ENCODE peak calls at places on chromosomes 5 and 9, in four cellular contexts. One of them, this sample, is unnamed.

GRCh38 chr9:127779136-127779981 is 893 bp upstream of the SH2D3C start:
- DNase-seq in astrocyte: no peak
- DNase-seq in right lobe of liver: peak; percentile 58
- DNase-seq in coronary artery: no peak
- DNase-seq in this sample: no peak

GRCh38 chr5:74424162-74424868 is 216.2 kb downstream of the ENC1 start:
- DNase-seq in astrocyte: peak; percentile 27
- DNase-seq in right lobe of liver: no peak
- DNase-seq in coronary artery: no peak
- DNase-seq in this sample: no peak

GRCh38 chr5:168898261-168898911 is 319.2 kb upstream of the PANK3 start:
- DNase-seq in astrocyte: no peak
- DNase-seq in right lobe of liver: no peak
- DNase-seq in coronary artery: no peak
- DNase-seq in this sample: no peak

GRCh38 chr9:116208417-116209232 is 55.0 kb downstream of the PAPPA start:
- DNase-seq in astrocyte: no peak
- DNase-seq in right lobe of liver: no peak
- DNase-seq in coronary artery: no peak
- DNase-seq in this sample: no peak

GRCh38 chr9:129584136-129584535 is 36.8 kb downstream of the C9orf50 start:
- DNase-seq in astrocyte: peak; percentile 71
- DNase-seq in right lobe of liver: no peak
- DNase-seq in coronary artery: peak; percentile 83
- DNase-seq in this sample: peak; percentile 51

GRCh38 chr5:9544056-9544455 is 1.8 kb downstream of the SEMA5A start:
- DNase-seq in astrocyte: no peak
- DNase-seq in right lobe of liver: no peak
- DNase-seq in coronary artery: no peak
- DNase-seq in this sample: no peak

GRCh38 chr5:176816043-176816745 is 5.8 kb downstream of the UNC5A start:
- DNase-seq in astrocyte: no peak
- DNase-seq in right lobe of liver: no peak
- DNase-seq in coronary artery: no peak
- DNase-seq in this sample: no peak

GRCh38 chr9:33233659-33234335 is 6.2 kb upstream of the SPINK4 start:
- DNase-seq in astrocyte: peak; percentile 90
- DNase-seq in right lobe of liver: no peak
- DNase-seq in coronary artery: no peak
- DNase-seq in this sample: no peak

GRCh38 chr5:172954751-172955159 is 4.5 kb upstream of the RPL26L1 start:
- DNase-seq in astrocyte: no peak
- DNase-seq in right lobe of liver: no peak
- DNase-seq in coronary artery: peak; percentile 64
- DNase-seq in this sample: no peak

GRCh38 chr5:67774153-67774552 is 441.4 kb upstream of the PIK3R1 start:
- DNase-seq in astrocyte: peak; percentile 36
- DNase-seq in right lobe of liver: no peak
- DNase-seq in coronary artery: no peak
- DNase-seq in this sample: no peak

GRCh38 chr9:129697956-129698757 is 32.7 kb downstream of the PRRX2 start:
- DNase-seq in astrocyte: peak; percentile 12
- DNase-seq in right lobe of liver: no peak
- DNase-seq in coronary artery: peak; percentile 84
- DNase-seq in this sample: peak; percentile 81

GRCh38 chr9:137452761-137453642 is 6.1 kb downstream of the NSMF start:
- DNase-seq in astrocyte: no peak
- DNase-seq in right lobe of liver: peak; percentile 72
- DNase-seq in coronary artery: no peak
- DNase-seq in this sample: peak; percentile 36

GRCh38 chr5:173314166-173314952 is 13.9 kb downstream of the STC2 start:
- DNase-seq in astrocyte: no peak
- DNase-seq in right lobe of liver: no peak
- DNase-seq in coronary artery: no peak
- DNase-seq in this sample: no peak

GRCh38 chr5:98468188-98468869 is 305.1 kb upstream of the RGMB start:
- DNase-seq in astrocyte: peak; percentile 92
- DNase-seq in right lobe of liver: no peak
- DNase-seq in coronary artery: no peak
- DNase-seq in this sample: no peak

GRCh38 chr9:37583522-37584121 is 7.4 kb upstream of the FBXO10 start:
- DNase-seq in astrocyte: no peak
- DNase-seq in right lobe of liver: no peak
- DNase-seq in coronary artery: no peak
- DNase-seq in this sample: no peak

GRCh38 chr5:143040622-143041021 is 270.4 kb downstream of the ARHGAP26 start:
- DNase-seq in astrocyte: no peak
- DNase-seq in right lobe of liver: no peak
- DNase-seq in coronary artery: no peak
- DNase-seq in this sample: no peak

GRCh38 chr9:71097696-71098095 is 23.7 kb downstream of the TRPM3 start:
- DNase-seq in astrocyte: no peak
- DNase-seq in right lobe of liver: no peak
- DNase-seq in coronary artery: no peak
- DNase-seq in this sample: no peak

GRCh38 chr5:14439087-14439841 is 142.3 kb upstream of the OTULINL start:
- DNase-seq in astrocyte: no peak
- DNase-seq in right lobe of liver: no peak
- DNase-seq in coronary artery: no peak
- DNase-seq in this sample: no peak

GRCh38 chr5:60852940-60853339 is 8.9 kb upstream of the ELOVL7 start:
- DNase-seq in astrocyte: no peak
- DNase-seq in right lobe of liver: no peak
- DNase-seq in coronary artery: no peak
- DNase-seq in this sample: no peak

GRCh38 chr5:168407222-168407621 is 79.0 kb upstream of the RARS1 start:
- DNase-seq in astrocyte: peak; percentile 34
- DNase-seq in right lobe of liver: no peak
- DNase-seq in coronary artery: no peak
- DNase-seq in this sample: no peak

GRCh38 chr5:78345485-78345884 is 14.9 kb upstream of the SCAMP1 start:
- DNase-seq in astrocyte: peak; percentile 44
- DNase-seq in right lobe of liver: no peak
- DNase-seq in coronary artery: no peak
- DNase-seq in this sample: no peak

GRCh38 chr5:161064297-161064696 is 212.3 kb upstream of the ATP10B start:
- DNase-seq in astrocyte: no peak
- DNase-seq in right lobe of liver: no peak
- DNase-seq in coronary artery: no peak
- DNase-seq in this sample: no peak

GRCh38 chr5:109805472-109805871 is 115.7 kb downstream of the MAN2A1 start:
- DNase-seq in astrocyte: no peak
- DNase-seq in right lobe of liver: no peak
- DNase-seq in coronary artery: no peak
- DNase-seq in this sample: no peak

GRCh38 chr5:142821733-142822487 is 51.7 kb downstream of the ARHGAP26 start:
- DNase-seq in astrocyte: peak; percentile 94
- DNase-seq in right lobe of liver: no peak
- DNase-seq in coronary artery: no peak
- DNase-seq in this sample: no peak

GRCh38 chr5:164224772-164225171 is 719.4 kb downstream of the MAT2B start:
- DNase-seq in astrocyte: no peak
- DNase-seq in right lobe of liver: no peak
- DNase-seq in coronary artery: no peak
- DNase-seq in this sample: no peak

GRCh38 chr5:65646938-65647337 is 22.1 kb downstream of the SHLD3 start:
- DNase-seq in astrocyte: no peak
- DNase-seq in right lobe of liver: no peak
- DNase-seq in coronary artery: no peak
- DNase-seq in this sample: no peak

GRCh38 chr9:131398204-131398603 is 4.3 kb downstream of the PRRC2B start:
- DNase-seq in astrocyte: peak; percentile 64
- DNase-seq in right lobe of liver: peak; percentile 44
- DNase-seq in coronary artery: no peak
- DNase-seq in this sample: no peak

GRCh38 chr5:149583394-149583793 is 2.1 kb downstream of the ARHGEF37 start:
- DNase-seq in astrocyte: no peak
- DNase-seq in right lobe of liver: peak; percentile 66
- DNase-seq in coronary artery: no peak
- DNase-seq in this sample: no peak

GRCh38 chr9:75235632-75236031 is 147.3 kb downstream of the OSTF1 start:
- DNase-seq in astrocyte: no peak
- DNase-seq in right lobe of liver: no peak
- DNase-seq in coronary artery: no peak
- DNase-seq in this sample: no peak

GRCh38 chr9:126704157-126704941 is 90.6 kb downstream of the LMX1B start:
- DNase-seq in astrocyte: peak; percentile 47
- DNase-seq in right lobe of liver: no peak
- DNase-seq in coronary artery: no peak
- DNase-seq in this sample: no peak
- TF ChIP-seq CTCF in astrocyte: no peak
- TF ChIP-seq CTCF in right lobe of liver: no peak
- TF ChIP-seq CTCF in coronary artery: no peak
- TF ChIP-seq CTCF in this sample: no peak

DNA sequence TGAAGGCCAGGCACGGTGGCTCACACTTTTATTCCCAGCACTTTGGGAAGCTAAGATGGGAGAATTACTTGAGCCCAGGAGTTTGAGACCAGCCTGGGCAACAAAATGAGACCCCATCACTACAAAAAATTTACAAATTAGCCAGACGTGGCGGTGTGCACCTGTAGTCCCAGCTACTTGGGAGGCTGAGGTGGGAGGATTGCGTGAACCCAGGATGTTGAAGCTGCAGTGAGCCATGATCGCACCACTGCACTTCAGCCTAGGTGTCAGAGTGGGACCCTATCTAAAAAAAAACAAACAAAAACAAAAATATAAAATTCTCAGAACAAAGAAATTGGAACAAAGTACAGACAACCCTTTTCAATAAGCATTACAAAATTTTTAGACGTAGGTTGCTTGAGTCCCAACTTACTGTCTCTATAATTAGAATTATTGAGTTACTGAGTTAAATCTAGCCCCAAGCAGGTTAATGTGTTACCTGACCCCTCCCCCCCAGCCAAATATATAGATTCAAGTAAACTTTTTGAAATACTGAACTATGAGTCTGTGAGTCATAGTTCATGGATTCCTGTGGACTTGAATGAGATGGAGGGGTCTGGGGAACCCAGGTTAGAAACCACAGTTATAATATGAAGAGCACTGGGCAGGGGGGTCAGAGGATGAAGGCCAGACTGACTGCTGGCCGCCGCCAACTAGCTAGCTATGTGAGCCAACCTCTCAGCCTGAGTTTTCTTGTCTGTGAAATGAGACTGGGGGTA is 173.1 kb downstream of the AOPEP start:
- DNase-seq in astrocyte: no peak
- DNase-seq in right lobe of liver: no peak
- DNase-seq in coronary artery: no peak
- DNase-seq in this sample: no peak
- H3K27ac ChIP-seq in astrocyte: peak overlapping the region; percentile 74
- H3K27ac ChIP-seq in right lobe of liver: peak overlapping the region; percentile 67
- H3K27ac ChIP-seq in coronary artery: peak overlapping the region; percentile 87
- H3K27ac ChIP-seq in this sample: peak overlapping the region; percentile 69

DNA sequence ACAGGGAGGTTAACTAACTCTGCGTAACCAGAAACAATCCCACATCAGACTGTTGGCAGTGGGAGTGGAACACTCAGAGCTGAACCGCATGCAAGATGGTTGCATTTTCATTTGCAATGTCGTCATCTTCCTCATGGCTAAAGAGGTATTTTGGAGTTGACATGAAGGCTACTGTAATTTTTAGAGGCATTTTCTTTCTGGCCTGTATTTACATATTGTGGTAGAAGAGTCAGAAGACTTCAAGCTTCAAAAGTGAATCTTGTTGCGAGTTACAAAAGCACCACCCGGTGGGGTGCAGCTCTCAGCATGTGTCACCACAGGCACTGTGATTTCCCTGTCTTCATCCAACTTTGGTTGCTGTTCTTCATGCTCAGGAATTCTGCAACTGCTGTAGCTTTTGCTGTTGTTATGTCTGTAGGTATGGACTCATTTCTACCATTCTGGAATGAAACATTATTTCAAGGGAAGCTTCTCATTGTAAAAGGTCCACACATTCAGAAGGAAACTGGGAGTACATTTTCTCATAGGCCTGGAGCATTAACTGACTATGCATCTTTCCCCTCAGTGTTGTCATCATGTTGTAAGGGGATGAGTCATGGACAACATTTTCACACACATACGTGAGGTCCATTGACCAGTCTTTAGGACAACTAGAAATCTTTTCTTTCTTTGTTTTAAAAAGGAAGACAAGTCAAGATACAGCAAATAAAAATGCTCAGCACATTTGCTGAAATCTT is 35.4 kb upstream of the GDNF start:
- DNase-seq in astrocyte: peak; percentile 78
- DNase-seq in right lobe of liver: no peak
- DNase-seq in coronary artery: no peak
- DNase-seq in this sample: no peak
- H3K4me3 ChIP-seq in astrocyte: no peak overlapping the region
- H3K4me3 ChIP-seq in right lobe of liver: no peak overlapping the region
- H3K4me3 ChIP-seq in coronary artery: no peak overlapping the region
- H3K4me3 ChIP-seq in this sample: no peak overlapping the region

GRCh38 chr5:76838481-76839261 is 11.1 kb upstream of the S100Z start:
- DNase-seq in astrocyte: peak; percentile 88
- DNase-seq in right lobe of liver: no peak
- DNase-seq in coronary artery: no peak
- DNase-seq in this sample: no peak

GRCh38 chr5:76836585-76836984 is 13.2 kb upstream of the S100Z start:
- DNase-seq in astrocyte: no peak
- DNase-seq in right lobe of liver: no peak
- DNase-seq in coronary artery: no peak
- DNase-seq in this sample: no peak

GRCh38 chr5:76831108-76831447 is 12.2 kb downstream of the F2RL1 start:
- DNase-seq in astrocyte: peak; percentile 96
- DNase-seq in right lobe of liver: no peak
- DNase-seq in coronary artery: no peak
- DNase-seq in this sample: no peak

GRCh38 chr5:76836181-76836580 is 13.6 kb upstream of the S100Z start:
- DNase-seq in astrocyte: no peak
- DNase-seq in right lobe of liver: no peak
- DNase-seq in coronary artery: no peak
- DNase-seq in this sample: no peak
- TF ChIP-seq CTCF in astrocyte: peak; percentile 20
- TF ChIP-seq CTCF in right lobe of liver: no peak
- TF ChIP-seq CTCF in coronary artery: no peak
- TF ChIP-seq CTCF in this sample: no peak

GRCh38 chr9:5820425-5820824 is 12.5 kb downstream of the ERMP1 start:
- DNase-seq in astrocyte: no peak
- DNase-seq in right lobe of liver: no peak
- DNase-seq in coronary artery: no peak
- DNase-seq in this sample: no peak
- H3K27ac ChIP-seq in astrocyte: no peak overlapping the region
- H3K27ac ChIP-seq in right lobe of liver: no peak overlapping the region
- H3K27ac ChIP-seq in coronary artery: no peak overlapping the region
- H3K27ac ChIP-seq in this sample: no peak overlapping the region

GRCh38 chr9:17031546-17031945 is 103.3 kb upstream of the CNTLN start:
- DNase-seq in astrocyte: no peak
- DNase-seq in right lobe of liver: no peak
- DNase-seq in coronary artery: no peak
- DNase-seq in this sample: no peak
- H3K4me3 ChIP-seq in astrocyte: no peak overlapping the region
- H3K4me3 ChIP-seq in right lobe of liver: no peak overlapping the region
- H3K4me3 ChIP-seq in coronary artery: no peak overlapping the region
- H3K4me3 ChIP-seq in this sample: no peak overlapping the region

This sample was measured in psoas muscle.